ENCODE peak calls at places on chromosome 9, in five cellular contexts. W is esophagus muscularis mucosa, Q is heart left ventricle, B is adrenal gland, A is tibial nerve. O is an unnamed sample.

GRCh38 chr9:86783884-86784283 is 163.4 kb downstream of the GAS1 start:
- DNase-seq in W (peak; percentile 29), Q (no peak), B (no peak), A (no peak), O (no peak)

GRCh38 chr9:129275626-129276247 is 97.7 kb upstream of the IER5L start:
- DNase-seq in W (no peak), Q (no peak), B (no peak), A (no peak), O (no peak)

GRCh38 chr9:116027511-116027910 is 126.1 kb upstream of the PAPPA start:
- DNase-seq in W (no peak), Q (no peak), B (no peak), A (no peak), O (no peak)

GRCh38 chr9:70589571-70590263 is 175.3 kb upstream of the KLF9 start:
- DNase-seq in W (no peak), Q (peak; percentile 72), B (no peak), A (no peak), O (no peak)

GRCh38 chr9:130912932-130913598 is 16.5 kb upstream of the QRFP start:
- DNase-seq in W (no peak), Q (no peak), B (no peak), A (peak; percentile 31), O (no peak)

GRCh38 chr9:107294756-107295155 is 11.7 kb downstream of the RAD23B start:
- DNase-seq in W (no peak), Q (no peak), B (no peak), A (no peak), O (no peak)

GRCh38 chr9:100098241-100098886 is 436 bp downstream of the ERP44 start:
- DNase-seq in W (no peak), Q (peak; percentile 56), B (peak; percentile 59), A (no peak), O (no peak)

GRCh38 chr9:87672586-87672985 is 53.3 kb upstream of the CTSL start:
- DNase-seq in W (peak; percentile 42), Q (no peak), B (no peak), A (no peak), O (no peak)

GRCh38 chr9:106677374-106677773 is 185.6 kb upstream of the ZNF462 start:
- DNase-seq in W (no peak), Q (no peak), B (no peak), A (no peak), O (no peak)

GRCh38 chr9:21830589-21830988 is 28.2 kb downstream of the MTAP start:
- DNase-seq in W (no peak), Q (no peak), B (no peak), A (no peak), O (no peak)

GRCh38 chr9:76725885-76726284 is 38.4 kb upstream of the PCA3 start:
- DNase-seq in W (no peak), Q (no peak), B (no peak), A (no peak), O (no peak)

GRCh38 chr9:115653231-115653630 is 500.4 kb upstream of the PAPPA start:
- DNase-seq in W (no peak), Q (no peak), B (no peak), A (no peak), O (no peak)

GRCh38 chr9:81776390-81776789 is 87.0 kb upstream of the TLE1 start:
- DNase-seq in W (no peak), Q (no peak), B (no peak), A (no peak), O (no peak)

GRCh38 chr9:112743216-112743835 is 7.2 kb upstream of the SNX30 start:
- DNase-seq in W (no peak), Q (no peak), B (no peak), A (no peak), O (no peak)

GRCh38 chr9:121336705-121337104 is 33.3 kb downstream of the STOM start:
- DNase-seq in W (peak; percentile 47), Q (no peak), B (no peak), A (no peak), O (no peak)

GRCh38 chr9:91758491-91758981 is 191.5 kb downstream of the ROR2 start:
- DNase-seq in W (no peak), Q (no peak), B (peak; percentile 52), A (no peak), O (peak; percentile 35)

GRCh38 chr9:18837402-18837801 is 195.6 kb downstream of the SAXO1 start:
- DNase-seq in W (no peak), Q (no peak), B (no peak), A (no peak), O (no peak)

GRCh38 chr9:108569624-108570023 is 286.2 kb downstream of the ACTL7B start:
- DNase-seq in W (no peak), Q (no peak), B (no peak), A (no peak), O (no peak)

GRCh38 chr9:117734082-117734481 is 29.9 kb downstream of the TLR4 start:
- DNase-seq in W (no peak), Q (no peak), B (no peak), A (no peak), O (no peak)

GRCh38 chr9:121675969-121676822 is 24.8 kb downstream of the DAB2IP start:
- DNase-seq in W (no peak), Q (peak; percentile 68), B (no peak), A (no peak), O (no peak)

GRCh38 chr9:132274861-132275260 is 79.9 kb downstream of the SETX start:
- DNase-seq in W (no peak), Q (no peak), B (no peak), A (no peak), O (no peak)

GRCh38 chr9:27523141-27523540 is 949 bp upstream of the IFNK start:
- DNase-seq in W (no peak), Q (no peak), B (no peak), A (no peak), O (no peak)

GRCh38 chr9:33161589-33162132 is 5.5 kb downstream of the B4GALT1 start:
- DNase-seq in W (no peak), Q (no peak), B (no peak), A (no peak), O (no peak)

GRCh38 chr9:16344343-16344742 is 526.1 kb downstream of the BNC2 start:
- DNase-seq in W (no peak), Q (no peak), B (no peak), A (no peak), O (no peak)

GRCh38 chr9:34275811-34276210 is 53.3 kb downstream of the KIF24 start:
- DNase-seq in W (no peak), Q (no peak), B (no peak), A (no peak), O (no peak)

DNA sequence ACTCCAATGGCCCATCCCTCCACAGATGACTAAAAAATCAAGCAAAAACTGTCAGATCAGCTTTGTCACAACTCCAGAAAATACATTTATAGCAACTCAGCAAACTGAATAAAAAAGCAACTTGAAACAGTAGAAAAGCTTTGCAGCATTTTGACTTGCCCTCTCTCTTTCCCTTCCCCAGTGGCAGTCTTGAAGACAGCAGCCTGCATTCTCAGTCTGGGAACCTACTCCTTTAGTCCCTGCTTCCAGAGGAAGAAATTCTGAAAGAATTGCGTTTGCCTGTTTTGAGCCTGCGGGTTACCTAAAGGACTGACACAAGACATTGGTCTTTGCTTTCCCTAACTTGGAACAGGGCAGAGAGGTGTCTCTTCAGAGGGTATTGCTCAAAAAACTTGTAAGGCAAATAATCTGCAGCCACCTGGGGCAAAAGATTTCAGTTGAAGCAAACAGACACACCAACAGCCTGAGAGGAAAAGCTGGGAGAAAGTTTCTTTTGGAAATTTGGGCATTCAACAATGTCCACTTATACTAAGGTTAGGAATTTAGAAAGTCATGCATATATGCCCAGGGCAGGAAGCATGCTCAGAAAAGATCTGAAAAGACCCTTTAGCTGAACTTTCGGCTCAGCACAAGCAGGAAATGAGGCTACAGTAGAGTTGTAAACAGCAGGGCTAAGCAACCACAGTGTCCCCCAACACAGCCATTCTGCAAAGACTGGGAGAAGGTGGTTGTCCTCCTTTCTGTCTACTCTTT is 15.2 kb upstream of the SLC35D2 start:
- DNase-seq in W (no peak), Q (no peak), B (no peak), A (no peak), O (no peak)
- TF ChIP-seq POLR2A in W (no peak), Q (no peak), B (no peak), A (no peak), O (no peak)

GRCh38 chr9:93458702-93459101 is 5.3 kb upstream of the FAM120AOS start:
- DNase-seq in W (no peak), Q (no peak), B (no peak), A (no peak), O (no peak)

GRCh38 chr9:93456022-93456421 is 2.6 kb upstream of the FAM120AOS start:
- DNase-seq in W (no peak), Q (no peak), B (no peak), A (no peak), O (no peak)

GRCh38 chr9:93459432-93459847 is 6.1 kb upstream of the FAM120AOS start:
- DNase-seq in W (no peak), Q (no peak), B (no peak), A (no peak), O (no peak)

GRCh38 chr9:93453047-93453914 is at the start of gene FAM120AOS:
- DNase-seq in W (peak; percentile 99), Q (peak; percentile 95), B (peak; percentile 93), A (peak; percentile 86), O (peak; percentile 56)

GRCh38 chr9:93456504-93456903 is 3.1 kb upstream of the FAM120AOS start:
- DNase-seq in W (no peak), Q (no peak), B (no peak), A (no peak), O (no peak)
- TF ChIP-seq POLR2A in W (no peak), Q (no peak), B (no peak), A (no peak), O (no peak)

GRCh38 chr9:105360344-105360743 is 87.5 kb upstream of the FSD1L start:
- DNase-seq in W (no peak), Q (no peak), B (no peak), A (no peak), O (no peak)
- TF ChIP-seq POLR2A in W (no peak), Q (no peak), B (no peak), A (no peak), O (no peak)

GRCh38 chr9:136696502-136696901 is 9.2 kb upstream of the AGPAT2 start:
- DNase-seq in W (no peak), Q (no peak), B (no peak), A (no peak), O (no peak)

GRCh38 chr9:136698681-136699246 is 11.5 kb upstream of the AGPAT2 start:
- DNase-seq in W (no peak), Q (no peak), B (no peak), A (no peak), O (no peak)

GRCh38 chr9:136695955-136696354 is 8.7 kb upstream of the AGPAT2 start:
- DNase-seq in W (no peak), Q (no peak), B (no peak), A (no peak), O (no peak)

GRCh38 chr9:136697821-136698526 is 10.7 kb upstream of the AGPAT2 start:
- DNase-seq in W (no peak), Q (no peak), B (no peak), A (no peak), O (no peak)

DNA sequence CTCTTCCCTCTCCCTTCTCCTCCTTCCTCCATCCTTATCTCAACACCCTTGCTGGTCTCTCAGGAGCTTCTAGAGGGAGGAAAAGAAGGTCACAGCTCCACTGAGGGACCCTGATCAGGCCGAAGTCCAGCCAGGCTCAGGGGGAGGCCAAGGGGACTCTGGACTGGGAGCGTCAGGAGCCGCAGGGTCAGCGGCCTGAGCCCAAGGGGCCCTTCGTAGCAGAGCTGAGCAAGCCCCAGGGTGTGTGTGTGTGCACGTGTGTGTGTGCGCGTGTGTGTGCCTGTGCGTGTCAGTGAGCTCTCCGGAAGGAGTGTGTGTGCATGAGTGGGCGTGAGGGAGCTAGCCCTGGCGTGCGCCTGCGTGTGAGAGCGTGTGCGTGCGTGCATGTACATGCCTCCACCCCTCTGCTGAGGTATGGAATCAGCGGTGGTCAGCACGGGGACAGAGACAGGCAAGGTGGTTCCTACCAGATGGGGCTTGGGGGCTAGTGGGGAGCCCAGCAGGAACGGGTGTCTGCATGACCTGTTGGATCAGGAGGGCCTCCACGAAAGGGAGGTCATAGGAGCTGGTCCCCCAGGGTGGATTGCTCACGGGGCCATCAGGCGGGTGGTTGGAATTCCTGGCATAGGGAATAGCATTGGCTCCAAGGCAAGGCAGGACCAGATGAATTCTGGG is 10.0 kb upstream of the AGPAT2 start:
- DNase-seq in W (no peak), Q (no peak), B (no peak), A (no peak), O (no peak)
- TF ChIP-seq POLR2A in W (no peak), Q (no peak), B (no peak), A (no peak), O (no peak)